ENCODE peak calls at places on chromosomes 16 and 17, in ten cellular contexts. Z, S, Y, V, U, E, X, D, C and J are unnamed samples.
A peak's percentile ranks its signal among the peaks of the same experiment; 100 is the strongest.

GRCh38 chr17:72850410-72850809 is 242.1 kb downstream of the SLC39A11 start:
- DNase-seq in Z (no peak), S (no peak), Y (peak; percentile 71), V (no peak), U (no peak), E (no peak), X (no peak), D (no peak), C (no peak), J (no peak)

GRCh38 chr16:67525176-67525860 is 3.3 kb upstream of the RIPOR1 start:
- DNase-seq in Z (no peak), S (no peak), Y (peak; percentile 35), V (no peak), U (no peak), E (no peak), X (no peak), D (no peak), C (no peak), J (no peak)

GRCh38 chr16:67961551-67961957 is 6.9 kb downstream of the SLC12A4 start:
- DNase-seq in Z (peak; percentile 95), S (no peak), Y (no peak), V (no peak), U (no peak), E (no peak), X (no peak), D (no peak), C (peak; percentile 89), J (no peak)

GRCh38 chr17:4607261-4607731 is 23.0 kb downstream of the SMTNL2 start:
- DNase-seq in Z (no peak), S (no peak), Y (no peak), V (no peak), U (no peak), E (no peak), X (peak; percentile 62), D (no peak), C (no peak), J (no peak)

GRCh38 chr16:54873081-54873480 is 57.6 kb upstream of the IRX5 start:
- DNase-seq in Z (no peak), S (no peak), Y (no peak), V (no peak), U (no peak), E (no peak), X (no peak), D (no peak), C (no peak), J (no peak)

GRCh38 chr17:30472238-30472890 is 4.8 kb upstream of the GOSR1 start:
- DNase-seq in Z (no peak), S (no peak), Y (peak; percentile 12), V (no peak), U (no peak), E (no peak), X (no peak), D (no peak), C (no peak), J (no peak)

GRCh38 chr17:38604479-38605229 is 1.1 kb downstream of the SRCIN1 start:
- DNase-seq in Z (no peak), S (no peak), Y (no peak), V (no peak), U (no peak), E (no peak), X (peak; percentile 48), D (no peak), C (no peak), J (no peak)

GRCh38 chr16:69535123-69536050 is 30.4 kb upstream of the NFAT5 start:
- DNase-seq in Z (no peak), S (no peak), Y (peak; percentile 62), V (no peak), U (no peak), E (no peak), X (no peak), D (peak; percentile 94), C (no peak), J (no peak)

GRCh38 chr16:3998793-3999478 is 117.3 kb downstream of the ADCY9 start:
- DNase-seq in Z (no peak), S (no peak), Y (peak; percentile 79), V (no peak), U (no peak), E (no peak), X (peak; percentile 67), D (no peak), C (no peak), J (no peak)

GRCh38 chr16:27472091-27473020 is 70.4 kb downstream of the IL21R start:
- DNase-seq in Z (no peak), S (no peak), Y (peak; percentile 25), V (no peak), U (no peak), E (no peak), X (no peak), D (no peak), C (no peak), J (no peak)

GRCh38 chr16:55543470-55543869 is 23.0 kb upstream of the CAPNS2 start:
- DNase-seq in Z (no peak), S (no peak), Y (no peak), V (no peak), U (no peak), E (no peak), X (no peak), D (peak; percentile 47), C (no peak), J (no peak)

GRCh38 chr17:62791235-62792121 is 16.6 kb downstream of the MARCHF10 start:
- DNase-seq in Z (no peak), S (no peak), Y (peak; percentile 96), V (no peak), U (no peak), E (no peak), X (no peak), D (no peak), C (no peak), J (no peak)

GRCh38 chr17:75661531-75661930 is 5.4 kb downstream of the RECQL5 start:
- DNase-seq in Z (no peak), S (no peak), Y (no peak), V (no peak), U (no peak), E (no peak), X (no peak), D (no peak), C (no peak), J (no peak)

GRCh38 chr16:1745181-1745899 is 26.0 kb downstream of the NME3 start:
- DNase-seq in Z (no peak), S (no peak), Y (peak; percentile 93), V (no peak), U (no peak), E (no peak), X (no peak), D (no peak), C (no peak), J (no peak)

GRCh38 chr16:19502395-19503131 is 19.3 kb downstream of the GDE1 start:
- DNase-seq in Z (peak; percentile 74), S (peak; percentile 74), Y (peak; percentile 61), V (peak; percentile 36), U (peak; percentile 27), E (no peak), X (peak; percentile 58), D (peak; percentile 73), C (peak; percentile 84), J (peak; percentile 32)

GRCh38 chr17:82871056-82871775 is 31.4 kb upstream of the ZNF750 start:
- DNase-seq in Z (peak; percentile 51), S (no peak), Y (no peak), V (no peak), U (no peak), E (no peak), X (peak; percentile 45), D (peak; percentile 71), C (no peak), J (no peak)

GRCh38 chr17:82870091-82870491 is 30.3 kb upstream of the ZNF750 start:
- DNase-seq in Z (no peak), S (no peak), Y (no peak), V (no peak), U (no peak), E (no peak), X (peak; percentile 40), D (no peak), C (no peak), J (no peak)

GRCh38 chr17:82868715-82869131 is 28.9 kb upstream of the ZNF750 start:
- DNase-seq in Z (no peak), S (no peak), Y (no peak), V (no peak), U (no peak), E (no peak), X (peak; percentile 23), D (no peak), C (no peak), J (no peak)

GRCh38 chr17:82870541-82870940 is 30.7 kb upstream of the ZNF750 start:
- DNase-seq in Z (no peak), S (no peak), Y (no peak), V (no peak), U (no peak), E (no peak), X (no peak), D (no peak), C (no peak), J (no peak)

GRCh38 chr17:82869536-82869935 is 29.7 kb upstream of the ZNF750 start:
- DNase-seq in Z (no peak), S (no peak), Y (no peak), V (no peak), U (no peak), E (no peak), X (peak; percentile 20), D (no peak), C (no peak), J (no peak)
- H3K4me1 ChIP-seq in Z (peaks cover 68% of the 10 kb centered on the region), S (peaks cover 18% of the 10 kb centered on the region), Y (peaks cover 11% of the 10 kb centered on the region), V (peaks cover 65% of the 10 kb centered on the region), U (peaks cover 25% of the 10 kb centered on the region), E (peaks cover 27% of the 10 kb centered on the region), X (peaks cover 18% of the 10 kb centered on the region), D (peaks cover 19% of the 10 kb centered on the region), C (no peaks in the 10 kb centered on the region), J (peaks cover 23% of the 10 kb centered on the region)

GRCh38 chr17:81794074-81794476 is 9.9 kb upstream of the GCGR start:
- DNase-seq in Z (no peak), S (no peak), Y (no peak), V (no peak), U (no peak), E (no peak), X (no peak), D (no peak), C (no peak), J (no peak)
- H3K27ac ChIP-seq in Z (no peak overlapping the region), S (no peak overlapping the region), Y (no peak overlapping the region), V (no peak overlapping the region), U (no peak overlapping the region), E (no peak overlapping the region), X (no peak overlapping the region), D (no peak overlapping the region), C (no peak overlapping the region), J (no peak overlapping the region)

DNA sequence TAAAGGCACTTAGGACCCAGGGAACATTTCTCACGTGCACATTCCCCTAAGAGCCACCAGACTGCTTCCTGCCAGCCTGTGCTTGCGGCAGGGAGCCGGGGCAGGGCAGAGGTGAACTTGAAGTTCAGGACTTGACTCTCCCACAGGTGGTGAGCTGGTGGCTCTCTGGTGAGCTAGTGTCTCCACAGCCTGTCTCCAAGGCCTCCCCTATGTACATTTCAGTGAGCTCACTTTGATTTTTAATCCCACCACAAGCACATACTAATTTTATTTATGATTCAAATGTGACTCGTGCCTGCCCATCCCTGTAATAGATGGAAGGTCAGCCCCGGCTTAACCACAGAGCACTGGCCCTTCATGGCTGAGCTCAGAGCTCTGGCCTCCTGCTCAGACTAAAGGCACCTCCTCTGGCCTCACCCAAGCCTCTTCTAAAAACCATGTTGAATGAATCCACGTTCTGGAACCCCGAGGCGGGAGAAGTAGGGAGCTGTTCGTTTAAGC is 9.2 kb downstream of the SNN start:
- DNase-seq in Z (no peak), S (no peak), Y (peak; percentile 19), V (no peak), U (no peak), E (no peak), X (no peak), D (no peak), C (no peak), J (no peak)
- H3K4me1 ChIP-seq in Z (peaks cover 57% of the 10 kb centered on the region), S (no peaks in the 10 kb centered on the region), Y (peaks cover 31% of the 10 kb centered on the region), V (peaks cover 100% of the 10 kb centered on the region), U (peaks cover 44% of the 10 kb centered on the region), E (peaks cover 22% of the 10 kb centered on the region), X (peaks cover 96% of the 10 kb centered on the region), D (peaks cover 12% of the 10 kb centered on the region), C (peaks cover 9% of the 10 kb centered on the region), J (peaks cover 51% of the 10 kb centered on the region)

GRCh38 chr17:27783951-27784350 is 16.4 kb downstream of the NOS2 start:
- DNase-seq in Z (no peak), S (no peak), Y (peak; percentile 18), V (no peak), U (no peak), E (no peak), X (no peak), D (no peak), C (no peak), J (no peak)
- H3K27ac ChIP-seq in Z (no peak overlapping the region), S (no peak overlapping the region), Y (no peak overlapping the region), V (no peak overlapping the region), U (no peak overlapping the region), E (no peak overlapping the region), X (no peak overlapping the region), D (no peak overlapping the region), C (no peak overlapping the region), J (no peak overlapping the region)